ENCODE peak calls at places on chromosomes 1 and 21, in six cellular contexts. Q is ovary, Y is endodermal cell, S is foreskin fibroblast, N is esophagus squamous epithelium, D is IMR-90. J is an unnamed sample.

GRCh38 chr1:28190996-28191645 is 14.6 kb upstream of the PTAFR start:
- DNase-seq in Q (no peak), Y (peak), S (no peak), N (no peak), D (no peak), J (no peak)

GRCh38 chr1:160078392-160079195 is 2.7 kb upstream of the KCNJ9 start:
- DNase-seq in Q (no peak), Y (peak), S (peak), N (no peak), D (no peak), J (no peak)

GRCh38 chr1:11990303-11991032 is 10.2 kb downstream of the MFN2 start:
- DNase-seq in Q (no peak), Y (no peak), S (no peak), N (no peak), D (peak), J (no peak)

GRCh38 chr1:14362331-14362730 is 236.2 kb upstream of the KAZN start:
- DNase-seq in Q (no peak), Y (no peak), S (peak), N (no peak), D (no peak), J (no peak)

GRCh38 chr1:24416666-24417391 is 1.2 kb downstream of the NIPAL3 start:
- DNase-seq in Q (no peak), Y (no peak), S (peak), N (no peak), D (peak), J (peak)

GRCh38 chr1:209728466-209728865 is 23.8 kb downstream of the HSD11B1 start:
- DNase-seq in Q (no peak), Y (no peak), S (no peak), N (no peak), D (no peak), J (no peak)

GRCh38 chr1:27491748-27492700 is 2.1 kb upstream of the WASF2 start:
- DNase-seq in Q (peak), Y (no peak), S (peak), N (no peak), D (no peak), J (no peak)

GRCh38 chr1:203287896-203288295 is 17.4 kb upstream of the BTG2 start:
- DNase-seq in Q (no peak), Y (no peak), S (no peak), N (no peak), D (no peak), J (no peak)

GRCh38 chr1:113456967-113457366 is 66.7 kb downstream of the MAGI3 start:
- DNase-seq in Q (no peak), Y (no peak), S (peak), N (no peak), D (peak), J (peak)

GRCh38 chr1:153447498-153448170 is 12.8 kb downstream of the S100A7 start:
- DNase-seq in Q (no peak), Y (no peak), S (peak), N (no peak), D (peak), J (peak)

GRCh38 chr1:229556551-229556950 is 2.0 kb downstream of the ABCB10 start:
- DNase-seq in Q (no peak), Y (no peak), S (no peak), N (no peak), D (no peak), J (no peak)

GRCh38 chr1:67307251-67308060 is at the start of gene IL12RB2:
- DNase-seq in Q (no peak), Y (peak), S (peak), N (no peak), D (no peak), J (no peak)

GRCh38 chr1:185367218-185367617 is 50.2 kb upstream of the IVNS1ABP start:
- DNase-seq in Q (no peak), Y (no peak), S (no peak), N (no peak), D (no peak), J (no peak)

GRCh38 chr1:160244209-160244608 is 18.1 kb downstream of the DCAF8 start:
- DNase-seq in Q (no peak), Y (no peak), S (no peak), N (no peak), D (no peak), J (no peak)

GRCh38 chr1:31704261-31705079 is 653 bp upstream of the COL16A1 start:
- DNase-seq in Q (peak), Y (peak), S (peak), N (no peak), D (peak), J (no peak)

GRCh38 chr1:90574692-90575370 is 142.3 kb downstream of the BARHL2 start:
- DNase-seq in Q (no peak), Y (no peak), S (no peak), N (no peak), D (no peak), J (no peak)

GRCh38 chr1:232891116-232891515 is 59.3 kb upstream of the NTPCR start:
- DNase-seq in Q (no peak), Y (no peak), S (no peak), N (no peak), D (peak), J (peak)

GRCh38 chr1:31101147-31101502 is 35.6 kb upstream of the PUM1 start:
- DNase-seq in Q (peak), Y (no peak), S (peak), N (no peak), D (peak), J (no peak)

GRCh38 chr21:16455978-16456377 is 726.2 kb downstream of the USP25 start:
- DNase-seq in Q (no peak), Y (no peak), S (no peak), N (no peak), D (no peak), J (no peak)

GRCh38 chr1:5001466-5001865 is 347.1 kb downstream of the AJAP1 start:
- DNase-seq in Q (no peak), Y (peak), S (no peak), N (no peak), D (no peak), J (no peak)

GRCh38 chr21:24590261-24590660 is 1017.0 kb downstream of the MRPL39 start:
- DNase-seq in Q (no peak), Y (no peak), S (no peak), N (no peak), D (no peak), J (no peak)

GRCh38 chr1:13732971-13733667 is 33.1 kb downstream of the PRDM2 start:
- DNase-seq in Q (no peak), Y (no peak), S (no peak), N (no peak), D (no peak), J (no peak)

GRCh38 chr1:66981679-66982078 is 56.9 kb downstream of the MIER1 start:
- DNase-seq in Q (peak), Y (no peak), S (no peak), N (no peak), D (peak), J (no peak)

GRCh38 chr1:97082160-97082848 is 360.7 kb downstream of the PTBP2 start:
- DNase-seq in Q (no peak), Y (no peak), S (no peak), N (no peak), D (no peak), J (no peak)

GRCh38 chr1:179876289-179876715 is 1.3 kb downstream of the TOR1AIP2 start:
- DNase-seq in Q (no peak), Y (no peak), S (peak), N (no peak), D (peak), J (no peak)

GRCh38 chr1:212167098-212167497 is 118.1 kb upstream of the PPP2R5A start:
- DNase-seq in Q (no peak), Y (no peak), S (peak), N (no peak), D (peak), J (peak)

GRCh38 chr1:247415423-247416361 is at the start of gene NLRP3:
- DNase-seq in Q (no peak), Y (peak), S (no peak), N (no peak), D (no peak), J (no peak)

GRCh38 chr1:175755516-175755915 is 12.1 kb upstream of the TNR start:
- DNase-seq in Q (no peak), Y (no peak), S (no peak), N (no peak), D (no peak), J (no peak)

GRCh38 chr1:37825508-37825907 is 17.5 kb upstream of the YRDC start:
- DNase-seq in Q (no peak), Y (no peak), S (no peak), N (no peak), D (peak), J (no peak)

GRCh38 chr1:165896277-165896676 is 68.9 kb downstream of the UCK2 start:
- DNase-seq in Q (no peak), Y (peak), S (peak), N (no peak), D (peak), J (peak)

GRCh38 chr1:231126181-231126580 is 35.7 kb upstream of the TRIM67 start:
- DNase-seq in Q (no peak), Y (no peak), S (no peak), N (no peak), D (no peak), J (no peak)

GRCh38 chr1:219041819-219042218 is 131.9 kb upstream of the LYPLAL1 start:
- DNase-seq in Q (no peak), Y (no peak), S (peak), N (no peak), D (peak), J (no peak)

GRCh38 chr1:20390589-20391331 is 95.2 kb downstream of the CAMK2N1 start:
- DNase-seq in Q (no peak), Y (no peak), S (no peak), N (no peak), D (peak), J (no peak)

GRCh38 chr1:20383631-20384030 is 93.0 kb downstream of the VWA5B1 start:
- DNase-seq in Q (no peak), Y (peak), S (no peak), N (no peak), D (no peak), J (no peak)

GRCh38 chr1:20385630-20386029 is 95.0 kb downstream of the VWA5B1 start:
- DNase-seq in Q (no peak), Y (peak), S (no peak), N (no peak), D (no peak), J (no peak)

GRCh38 chr1:20389551-20389950 is 96.5 kb downstream of the CAMK2N1 start:
- DNase-seq in Q (no peak), Y (no peak), S (no peak), N (no peak), D (no peak), J (no peak)

DNA sequence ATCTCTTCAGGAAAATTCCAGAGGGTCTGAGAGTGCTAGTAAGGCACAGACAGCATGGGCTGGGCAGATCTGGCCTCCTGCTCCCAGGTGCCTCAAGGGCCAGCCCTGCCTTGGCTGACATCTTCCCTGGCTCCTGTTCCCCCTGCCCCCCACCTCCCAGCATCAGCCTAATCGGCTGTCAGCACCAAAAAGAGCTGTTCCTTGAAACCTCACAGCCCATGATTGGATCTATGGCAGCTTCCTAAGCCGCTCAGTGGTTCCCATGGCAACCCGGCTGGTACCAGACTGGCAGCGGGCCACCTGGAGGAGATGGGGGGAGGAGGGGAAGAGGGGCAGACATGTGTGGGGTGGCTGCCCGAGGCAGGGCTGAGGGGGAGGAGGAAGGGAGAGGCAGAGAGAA is 96.0 kb downstream of the VWA5B1 start:
- DNase-seq in Q (no peak), Y (peak), S (no peak), N (no peak), D (no peak), J (no peak)
- H3K4me3 ChIP-seq in Q (no peak), Y (no peak), S (no peak), N (no peak), D (no peak), J (no peak)

GRCh38 chr1:76793594-76793993 is 73.7 kb upstream of the ST6GALNAC5 start:
- DNase-seq in Q (no peak), Y (no peak), S (no peak), N (no peak), D (no peak), J (no peak)
- TF ChIP-seq CTCF in Q (no peak), Y (no peak), S (no peak), N (no peak), D (no peak), J (no peak)

GRCh38 chr21:37429356-37429755 is 62.8 kb downstream of the DYRK1A start:
- DNase-seq in Q (no peak), Y (no peak), S (no peak), N (no peak), D (no peak), J (no peak)

GRCh38 chr21:37433441-37433840 is 66.9 kb downstream of the DYRK1A start:
- DNase-seq in Q (no peak), Y (no peak), S (no peak), N (no peak), D (no peak), J (no peak)

GRCh38 chr21:37430184-37430821 is 63.7 kb downstream of the DYRK1A start:
- DNase-seq in Q (no peak), Y (no peak), S (no peak), N (no peak), D (no peak), J (no peak)

GRCh38 chr21:37435120-37435519 is 68.5 kb downstream of the DYRK1A start:
- DNase-seq in Q (no peak), Y (peak), S (peak), N (no peak), D (peak), J (peak)

GRCh38 chr21:37431243-37431642 is 64.7 kb downstream of the DYRK1A start:
- DNase-seq in Q (no peak), Y (no peak), S (no peak), N (no peak), D (no peak), J (no peak)
- H3K4me3 ChIP-seq in Q (no peak), Y (no peak), S (no peak), N (no peak), D (no peak), J (no peak)

GRCh38 chr1:163412216-163412615 is 90.5 kb downstream of the NUF2 start:
- DNase-seq in Q (no peak), Y (no peak), S (no peak), N (no peak), D (no peak), J (no peak)
- TF ChIP-seq CTCF in Q (no peak), Y (peak), S (no peak), N (no peak), D (no peak), J (no peak)